ENCODE peak calls at places on chromosomes 4 and X, in four cellular contexts. T is PC-9; O is heart right ventricle; Z is CD8-positive, alpha-beta T cell. P is an unnamed sample.

GRCh38 chrX:119093991-119094741 is 21.4 kb downstream of the CT47C1 start:
- DNase-seq in T (no peak), O (no peak), Z (no peak), P (no peak)

GRCh38 chr4:141133146-141134006 is at the start of gene RNF150:
- DNase-seq in T (no peak), O (peak; percentile 84), Z (peak; percentile 7), P (peak; percentile 62)

GRCh38 chr4:159047478-159048165 is 55.3 kb upstream of the RAPGEF2 start:
- DNase-seq in T (peak; percentile 47), O (no peak), Z (no peak), P (no peak)

GRCh38 chr4:28238756-28239155 is 1378.1 kb downstream of the STIM2 start:
- DNase-seq in T (no peak), O (no peak), Z (no peak), P (no peak)

GRCh38 chr4:55435136-55435535 is 39.4 kb downstream of the TMEM165 start:
- DNase-seq in T (no peak), O (no peak), Z (no peak), P (no peak)

GRCh38 chr4:115355329-115355728 is 241.9 kb upstream of the NDST4 start:
- DNase-seq in T (no peak), O (no peak), Z (no peak), P (no peak)

GRCh38 chr4:7335363-7336066 is 99.2 kb downstream of the PSAPL1 start:
- DNase-seq in T (peak; percentile 51), O (peak; percentile 39), Z (peak; percentile 33), P (peak; percentile 76)

GRCh38 chrX:41276661-41277506 is 57.1 kb upstream of the DDX3X start:
- DNase-seq in T (no peak), O (no peak), Z (peak; percentile 10), P (no peak)

GRCh38 chrX:2609431-2610238 is 81.5 kb upstream of the CD99 start:
- DNase-seq in T (no peak), O (no peak), Z (no peak), P (no peak)

GRCh38 chrX:107483976-107484726 is 34.7 kb downstream of the FRMPD3 start:
- DNase-seq in T (no peak), O (peak; percentile 8), Z (no peak), P (peak; percentile 39)

GRCh38 chrX:20857746-20858145 is 516.5 kb upstream of the CNKSR2 start:
- DNase-seq in T (no peak), O (no peak), Z (no peak), P (no peak)

GRCh38 chr4:14336656-14337055 is 665.6 kb upstream of the CPEB2 start:
- DNase-seq in T (no peak), O (no peak), Z (no peak), P (no peak)

GRCh38 chr4:186642530-186642929 is 81.1 kb downstream of the FAT1 start:
- DNase-seq in T (no peak), O (no peak), Z (no peak), P (no peak)

GRCh38 chr4:101711590-101712255 is 78.8 kb upstream of the BANK1 start:
- DNase-seq in T (no peak), O (no peak), Z (no peak), P (no peak)

GRCh38 chr4:127783026-127783769 is 1.1 kb downstream of the HSPA4L start:
- DNase-seq in T (peak; percentile 82), O (peak; percentile 80), Z (no peak), P (peak; percentile 81)

GRCh38 chr4:169464080-169464479 is 148.3 kb downstream of the NEK1 start:
- DNase-seq in T (no peak), O (no peak), Z (no peak), P (no peak)

GRCh38 chrX:115408736-115409390 is 119.3 kb downstream of the LUZP4 start:
- DNase-seq in T (no peak), O (no peak), Z (no peak), P (no peak)

GRCh38 chr4:25970241-25970675 is 56.2 kb downstream of the SMIM20 start:
- DNase-seq in T (no peak), O (peak; percentile 46), Z (no peak), P (no peak)

GRCh38 chr4:141807073-141807472 is 170.7 kb downstream of the IL15 start:
- DNase-seq in T (no peak), O (no peak), Z (no peak), P (no peak)

GRCh38 chrX:151713859-151714258 is 2.0 kb upstream of the FATE1 start:
- DNase-seq in T (peak; percentile 47), O (peak; percentile 19), Z (no peak), P (peak; percentile 29)

GRCh38 chr4:138639018-138639876 is 376.3 kb upstream of the NOCT start:
- DNase-seq in T (no peak), O (no peak), Z (no peak), P (no peak)

GRCh38 chr4:155854597-155855226 is 11.4 kb downstream of the ASIC5 start:
- DNase-seq in T (no peak), O (no peak), Z (no peak), P (no peak)

GRCh38 chrX:153400146-153401132 is 711 bp downstream of the PNMA6E start:
- DNase-seq in T (no peak), O (no peak), Z (peak; percentile 58), P (peak; percentile 43)

GRCh38 chr4:167903291-167903721 is 189.0 kb upstream of the ANXA10 start:
- DNase-seq in T (no peak), O (no peak), Z (no peak), P (no peak)

GRCh38 chr4:38990241-38990640 is 42.0 kb downstream of the TMEM156 start:
- DNase-seq in T (no peak), O (no peak), Z (no peak), P (no peak)

GRCh38 chrX:47619486-47620302 is at the start of gene SYN1:
- DNase-seq in T (no peak), O (peak; percentile 79), Z (peak; percentile 83), P (no peak)
- TF ChIP-seq CTCF in T (no peak), O (no peak), Z (no peak), P (no peak)

GRCh38 chr4:4460759-4461158 is 73.9 kb downstream of the NSG1 start:
- DNase-seq in T (no peak), O (no peak), Z (no peak), P (no peak)
- H3K4me1 ChIP-seq in T (no peaks in the 10 kb centered on the region), O (no peaks in the 10 kb centered on the region), Z (peaks cover 5% of the 10 kb centered on the region), P (no peaks in the 10 kb centered on the region)

GRCh38 chr4:77418333-77418732 is 187.3 kb upstream of the CXCL13 start:
- DNase-seq in T (no peak), O (no peak), Z (no peak), P (no peak)
- TF ChIP-seq CTCF in T (no peak), O (no peak), Z (no peak), P (no peak)

GRCh38 chr4:76706581-76706980 is 191.4 kb downstream of the SOWAHB start:
- DNase-seq in T (no peak), O (no peak), Z (no peak), P (no peak)
- H3K4me1 ChIP-seq in T (peaks cover 58% of the 10 kb centered on the region), O (peaks cover 29% of the 10 kb centered on the region), Z (no peaks in the 10 kb centered on the region), P (peaks cover 59% of the 10 kb centered on the region)

P was measured in Caco-2.